ENCODE peak calls at places on chromosomes 3 and 15, in four cellular contexts. V, H, Q and Y are unnamed samples.

GRCh38 chr3:125594581-125595011 is 701 bp downstream of the OSBPL11 start:
- DNase-seq in V (peak), H (no peak), Q (no peak), Y (no peak)

GRCh38 chr3:161508852-161509477 is 12.4 kb downstream of the OTOL1 start:
- DNase-seq in V (no peak), H (peak), Q (no peak), Y (peak)

GRCh38 chr15:40789119-40789518 is 17.8 kb upstream of the ZFYVE19 start:
- DNase-seq in V (no peak), H (no peak), Q (peak), Y (no peak)

GRCh38 chr3:188404124-188404523 is 250.2 kb downstream of the LPP start:
- DNase-seq in V (no peak), H (no peak), Q (no peak), Y (no peak)

GRCh38 chr3:51311055-51311454 is 74.0 kb upstream of the MANF start:
- DNase-seq in V (no peak), H (peak), Q (no peak), Y (peak)

GRCh38 chr15:72136170-72137051 is 18.2 kb downstream of the SENP8 start:
- DNase-seq in V (no peak), H (peak), Q (no peak), Y (no peak)

GRCh38 chr3:141051641-141052569 is 758 bp downstream of the SPSB4 start:
- DNase-seq in V (no peak), H (no peak), Q (no peak), Y (peak)

GRCh38 chr15:34239151-34239761 is 14.4 kb downstream of the EMC4 start:
- DNase-seq in V (no peak), H (peak), Q (no peak), Y (peak)

GRCh38 chr3:179452166-179452544 is 885 bp upstream of the GNB4 start:
- DNase-seq in V (no peak), H (no peak), Q (no peak), Y (peak)

GRCh38 chr3:62237296-62237948 is 135.9 kb downstream of the FEZF2 start:
- DNase-seq in V (no peak), H (no peak), Q (no peak), Y (no peak)

GRCh38 chr15:61138151-61138550 is 91.0 kb downstream of the RORA start:
- DNase-seq in V (no peak), H (no peak), Q (no peak), Y (no peak)

GRCh38 chr3:134313839-134314587 is 60.2 kb downstream of the AMOTL2 start:
- DNase-seq in V (no peak), H (peak), Q (no peak), Y (no peak)

GRCh38 chr15:50797926-50798325 is 32.4 kb upstream of the SPPL2A start:
- DNase-seq in V (no peak), H (peak), Q (no peak), Y (no peak)

GRCh38 chr3:197746801-197747237 is 2.9 kb upstream of the FYTTD1 start:
- DNase-seq in V (no peak), H (no peak), Q (no peak), Y (no peak)

GRCh38 chr3:11755276-11755675 is 91.4 kb downstream of the TAMM41 start:
- DNase-seq in V (no peak), H (no peak), Q (no peak), Y (no peak)

GRCh38 chr3:32285910-32286309 is 47.4 kb downstream of the CMTM8 start:
- DNase-seq in V (no peak), H (no peak), Q (no peak), Y (no peak)

GRCh38 chr15:74768099-74768770 is 13.6 kb upstream of the CSK start:
- DNase-seq in V (no peak), H (no peak), Q (no peak), Y (no peak)

GRCh38 chr15:74767167-74768098 is 14.4 kb upstream of the CSK start:
- DNase-seq in V (no peak), H (no peak), Q (no peak), Y (no peak)

GRCh38 chr15:74768771-74769342 is 13.0 kb upstream of the CSK start:
- DNase-seq in V (peak), H (peak), Q (no peak), Y (peak)

GRCh38 chr15:74770211-74770892 is 11.5 kb upstream of the CSK start:
- DNase-seq in V (no peak), H (no peak), Q (no peak), Y (no peak)

GRCh38 chr15:74769463-74770025 is 12.3 kb upstream of the CSK start:
- DNase-seq in V (no peak), H (no peak), Q (no peak), Y (no peak)
- H3K4me3 ChIP-seq in V (no peak), H (no peak), Q (no peak), Y (no peak)

GRCh38 chr3:42960781-42961180 is 18.3 kb upstream of the GASK1A start:
- DNase-seq in V (no peak), H (no peak), Q (no peak), Y (no peak)

GRCh38 chr3:42960282-42960681 is 18.8 kb upstream of the GASK1A start:
- DNase-seq in V (no peak), H (peak), Q (no peak), Y (no peak)

GRCh38 chr3:42961633-42962032 is 17.5 kb upstream of the GASK1A start:
- DNase-seq in V (peak), H (peak), Q (no peak), Y (peak)

GRCh38 chr3:42957573-42957972 is 21.5 kb upstream of the GASK1A start:
- DNase-seq in V (no peak), H (peak), Q (no peak), Y (no peak)
- TF ChIP-seq CTCF in V (no peak), H (peak), Q (no peak), Y (peak)

DNA sequence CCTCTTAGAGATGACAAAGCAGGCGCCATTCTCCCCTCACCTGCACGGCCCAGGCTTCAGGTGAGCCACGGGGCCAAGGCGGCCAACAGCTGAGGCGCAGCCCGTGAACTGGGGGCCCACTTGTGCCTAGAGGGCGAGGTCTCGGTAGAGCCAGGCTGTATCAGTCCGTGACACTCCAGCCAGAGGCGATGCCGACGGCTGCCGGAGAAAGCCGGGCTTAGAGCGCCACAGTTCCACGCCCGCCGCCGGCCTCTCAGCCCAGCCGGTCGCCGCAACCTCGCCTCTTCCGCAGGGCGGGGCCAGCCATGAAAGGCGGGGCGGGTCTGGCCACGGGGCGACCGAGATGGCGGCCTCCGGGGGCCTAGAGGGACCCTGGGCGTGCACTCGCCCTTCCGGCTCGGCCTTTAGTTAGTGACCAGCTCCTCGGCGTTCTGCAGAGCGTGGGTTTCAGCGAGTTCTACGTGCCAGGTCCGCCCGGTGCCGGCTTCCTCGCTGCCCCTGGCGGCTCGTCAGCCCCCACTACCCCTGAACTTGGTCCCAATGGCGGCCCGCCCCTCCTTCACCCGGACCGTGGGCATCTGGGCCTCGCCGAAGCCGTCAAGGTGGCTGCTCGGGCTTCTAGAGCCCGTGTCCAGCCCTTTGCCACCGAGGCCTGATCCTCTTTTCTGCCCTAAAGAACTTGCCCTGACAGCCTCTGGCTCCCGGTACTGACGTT is at the start of gene ZNF621:
- DNase-seq in V (peak), H (peak), Q (peak), Y (peak)
- H3K4me3 ChIP-seq in V (peak), H (peak), Q (peak), Y (peak)

GRCh38 chr3:190345027-190345821 is 23.0 kb upstream of the CLDN1 start:
- DNase-seq in V (no peak), H (peak), Q (no peak), Y (peak)

GRCh38 chr3:190345878-190346277 is 23.6 kb upstream of the CLDN1 start:
- DNase-seq in V (no peak), H (no peak), Q (no peak), Y (no peak)

GRCh38 chr3:190346541-190346940 is 24.3 kb upstream of the CLDN1 start:
- DNase-seq in V (no peak), H (no peak), Q (no peak), Y (no peak)
- TF ChIP-seq CTCF in V (no peak), H (no peak), Q (no peak), Y (no peak)

GRCh38 chr3:129181834-129182233 is 1.9 kb downstream of the CNBP start:
- DNase-seq in V (no peak), H (no peak), Q (no peak), Y (no peak)

GRCh38 chr3:129182390-129183180 is 1.1 kb downstream of the CNBP start:
- DNase-seq in V (peak), H (peak), Q (no peak), Y (peak)

GRCh38 chr3:129183569-129184395 is at the start of gene CNBP:
- DNase-seq in V (peak), H (peak), Q (peak), Y (peak)

GRCh38 chr3:129184396-129184656 is 630 bp upstream of the CNBP start:
- DNase-seq in V (peak), H (no peak), Q (peak), Y (no peak)

GRCh38 chr3:129180461-129180860 is 3.2 kb downstream of the CNBP start:
- DNase-seq in V (no peak), H (no peak), Q (no peak), Y (peak)
- H3K4me3 ChIP-seq in V (no peak), H (peak), Q (no peak), Y (peak)